ENCODE peak calls at places on chromosomes 11 and 22, in four cellular contexts. Y is WTC11, E is K562, Q is SK-N-SH. Z is an unnamed sample.

GRCh38 chr11:76797341-76798201 is 14.4 kb downstream of the TSKU start:
- DNase-seq in Y (no peak), E (no peak), Q (no peak), Z (no peak)

GRCh38 chr11:2527621-2528291 is 82.9 kb downstream of the KCNQ1 start:
- DNase-seq in Y (peak; percentile 7), E (no peak), Q (no peak), Z (no peak)

GRCh38 chr11:63099555-63099954 is 44.5 kb downstream of the SLC22A24 start:
- DNase-seq in Y (no peak), E (no peak), Q (no peak), Z (no peak)

GRCh38 chr22:30178180-30179126 is 68.1 kb downstream of the LIF start:
- DNase-seq in Y (no peak), E (no peak), Q (no peak), Z (no peak)

GRCh38 chr11:111429066-111429506 is 50.0 kb upstream of the POU2AF1 start:
- DNase-seq in Y (peak; percentile 75), E (peak; percentile 29), Q (peak; percentile 42), Z (no peak)

GRCh38 chr22:17074648-17075002 is 10.2 kb upstream of the IL17RA start:
- DNase-seq in Y (no peak), E (no peak), Q (no peak), Z (no peak)

GRCh38 chr11:18633256-18634139 is 644 bp downstream of the SPTY2D1 start:
- DNase-seq in Y (no peak), E (no peak), Q (peak; percentile 54), Z (no peak)

GRCh38 chr22:45240137-45240809 is 421 bp downstream of the KIAA0930 start:
- DNase-seq in Y (no peak), E (peak; percentile 30), Q (peak; percentile 78), Z (peak; percentile 65)

GRCh38 chr11:72860592-72860991 is 46.4 kb downstream of the ATG16L2 start:
- DNase-seq in Y (no peak), E (no peak), Q (no peak), Z (no peak)

GRCh38 chr22:34960005-34960404 is 106.0 kb upstream of the ISX start:
- DNase-seq in Y (no peak), E (no peak), Q (no peak), Z (no peak)

GRCh38 chr11:122042981-122043380 is 73.0 kb downstream of the BLID start:
- DNase-seq in Y (no peak), E (no peak), Q (no peak), Z (no peak)

GRCh38 chr11:83724704-83725114 is 438.5 kb upstream of the CCDC90B start:
- DNase-seq in Y (peak; percentile 47), E (no peak), Q (peak; percentile 27), Z (peak; percentile 15)
- TF ChIP-seq TEAD4 in Y (no peak), E (no peak), Q (no peak), Z (no peak)

GRCh38 chr22:26648011-26648497 is 9.3 kb upstream of the MIAT start:
- DNase-seq in Y (peak; percentile 72), E (no peak), Q (peak; percentile 39), Z (peak; percentile 74)

GRCh38 chr22:26643368-26644100 is 13.9 kb upstream of the MIAT start:
- DNase-seq in Y (no peak), E (peak; percentile 60), Q (no peak), Z (no peak)

GRCh38 chr22:26646158-26646557 is 11.2 kb upstream of the MIAT start:
- DNase-seq in Y (no peak), E (no peak), Q (no peak), Z (no peak)

GRCh38 chr22:26642465-26643367 is 14.7 kb upstream of the MIAT start:
- DNase-seq in Y (peak; percentile 47), E (peak; percentile 64), Q (no peak), Z (peak; percentile 64)
- TF ChIP-seq TEAD4 in Y (no peak), E (no peak), Q (no peak), Z (no peak)

GRCh38 chr11:133818302-133818701 is 27.0 kb downstream of the SPATA19 start:
- DNase-seq in Y (no peak), E (no peak), Q (no peak), Z (no peak)

GRCh38 chr11:133817449-133817848 is 27.9 kb downstream of the SPATA19 start:
- DNase-seq in Y (no peak), E (no peak), Q (no peak), Z (peak; percentile 19)

GRCh38 chr11:133821776-133822175 is 23.5 kb downstream of the SPATA19 start:
- DNase-seq in Y (peak; percentile 83), E (peak; percentile 53), Q (peak; percentile 66), Z (peak; percentile 81)

GRCh38 chr11:133819916-133820315 is 25.4 kb downstream of the SPATA19 start:
- DNase-seq in Y (no peak), E (no peak), Q (no peak), Z (no peak)

DNA sequence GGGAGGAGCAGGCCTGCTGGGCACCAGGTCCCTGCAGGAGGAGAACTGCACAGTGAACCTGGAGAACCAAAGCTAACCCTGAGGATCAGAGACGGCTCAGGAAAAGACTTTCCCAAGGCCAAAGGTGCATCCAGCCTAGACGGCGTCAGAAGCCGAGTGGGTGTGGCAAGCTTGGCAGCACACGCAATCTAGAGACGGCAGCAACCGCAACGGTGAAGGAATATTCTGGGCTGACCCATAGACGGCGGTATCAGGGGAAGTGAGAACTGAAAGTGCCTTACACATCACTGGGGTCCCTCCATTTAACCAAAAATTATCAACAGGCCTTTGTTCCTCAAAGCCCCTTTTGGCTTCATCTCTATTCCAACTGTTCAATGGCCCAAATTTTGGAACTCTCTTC is 26.2 kb downstream of the SPATA19 start:
- DNase-seq in Y (no peak), E (no peak), Q (no peak), Z (peak; percentile 35)
- TF ChIP-seq TEAD4 in Y (no peak), E (no peak), Q (no peak), Z (no peak)

DNA sequence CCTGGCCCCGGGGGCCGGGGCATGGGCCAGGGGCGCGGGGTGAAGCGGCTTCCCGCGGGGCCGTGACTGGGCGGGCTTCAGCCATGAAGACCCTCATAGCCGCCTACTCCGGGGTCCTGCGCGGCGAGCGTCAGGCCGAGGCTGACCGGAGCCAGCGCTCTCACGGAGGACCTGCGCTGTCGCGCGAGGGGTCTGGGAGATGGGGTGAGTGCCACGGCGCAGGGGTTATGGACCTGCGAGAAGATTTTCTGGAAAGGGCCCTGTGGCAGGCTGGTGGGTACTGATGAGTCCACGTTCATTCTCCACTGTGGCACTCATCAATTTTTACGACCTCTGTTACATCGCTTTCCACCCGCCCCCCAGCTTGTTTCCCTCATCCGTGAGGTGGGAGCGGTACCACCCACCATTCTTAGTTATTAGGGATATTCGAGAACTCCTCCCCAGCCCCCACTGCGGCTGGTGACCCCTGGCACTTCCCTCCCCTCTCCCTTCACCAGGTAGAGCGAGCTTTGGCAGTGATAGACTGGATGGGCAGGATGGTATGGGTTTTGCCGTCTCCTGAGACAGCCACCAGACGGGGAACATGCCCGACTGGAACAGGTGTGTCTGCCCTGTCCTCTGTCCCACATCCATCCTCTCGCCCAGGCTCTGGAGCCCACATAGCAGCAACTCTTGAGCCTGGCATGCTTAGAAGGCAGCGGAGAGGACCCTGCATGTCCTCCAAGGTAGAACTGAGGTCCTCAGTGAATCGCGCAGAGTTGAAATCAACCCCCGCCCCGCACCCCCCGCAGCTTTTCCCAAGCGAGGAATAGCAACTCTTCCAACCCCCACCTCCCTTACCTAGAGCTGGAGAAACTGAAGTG is 562 bp downstream of the DGAT2 start:
- DNase-seq in Y (peak; percentile 32), E (no peak), Q (peak; percentile 25), Z (no peak)
- TF ChIP-seq TEAD4 in Y (no peak), E (no peak), Q (no peak), Z (no peak)

GRCh38 chr11:123233280-123233977 is 38.4 kb upstream of the CLMP start:
- DNase-seq in Y (no peak), E (no peak), Q (no peak), Z (no peak)
- TF ChIP-seq TEAD4 in Y (no peak), E (no peak), Q (no peak), Z (no peak)

DNA sequence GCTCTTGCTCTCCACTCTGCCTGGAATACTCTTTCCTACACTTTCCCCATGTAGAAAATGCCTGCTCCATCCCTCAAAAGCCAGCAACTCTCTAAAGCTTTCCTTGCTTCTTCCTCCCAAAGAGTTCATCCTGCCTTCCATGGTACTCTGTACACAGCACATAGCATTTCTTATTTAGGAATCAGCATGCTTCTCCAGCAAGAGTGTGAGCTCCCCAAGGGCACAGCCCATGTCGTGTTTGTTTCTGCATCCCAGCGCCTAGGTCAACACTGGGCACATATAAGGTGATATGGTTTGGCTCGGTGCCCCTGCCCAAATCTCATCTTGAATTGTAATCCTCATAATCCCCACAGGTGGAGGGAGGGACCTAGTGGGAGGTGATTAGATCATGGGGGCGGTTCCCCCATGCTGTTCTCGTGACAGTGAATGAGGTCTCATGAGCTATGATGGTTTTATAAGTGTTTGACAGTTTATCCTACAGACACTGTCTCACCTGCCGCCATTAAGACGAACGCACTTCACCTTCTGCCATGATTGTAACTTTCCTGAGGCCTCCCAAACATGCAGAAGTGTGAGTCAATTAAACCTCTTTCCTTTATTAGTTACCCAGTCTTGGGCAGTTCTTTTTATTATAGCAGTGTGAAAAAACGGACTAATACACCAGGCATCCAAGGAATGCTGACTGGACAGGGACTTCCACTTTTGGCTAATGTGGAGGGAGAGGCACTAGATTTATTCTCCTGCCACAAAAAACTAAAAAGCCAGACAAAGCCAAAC is 8.2 kb downstream of the VPS37C start:
- DNase-seq in Y (no peak), E (no peak), Q (no peak), Z (no peak)
- TF ChIP-seq TEAD4 in Y (no peak), E (no peak), Q (no peak), Z (no peak)

GRCh38 chr11:44382118-44382517 is 72.2 kb upstream of the ALX4 start:
- DNase-seq in Y (no peak), E (no peak), Q (no peak), Z (no peak)

GRCh38 chr11:44381261-44381660 is 71.3 kb upstream of the ALX4 start:
- DNase-seq in Y (no peak), E (no peak), Q (no peak), Z (no peak)

GRCh38 chr11:44383246-44383645 is 73.3 kb upstream of the ALX4 start:
- DNase-seq in Y (no peak), E (no peak), Q (no peak), Z (no peak)

GRCh38 chr11:44380820-44381219 is 70.9 kb upstream of the ALX4 start:
- DNase-seq in Y (no peak), E (no peak), Q (no peak), Z (no peak)

DNA sequence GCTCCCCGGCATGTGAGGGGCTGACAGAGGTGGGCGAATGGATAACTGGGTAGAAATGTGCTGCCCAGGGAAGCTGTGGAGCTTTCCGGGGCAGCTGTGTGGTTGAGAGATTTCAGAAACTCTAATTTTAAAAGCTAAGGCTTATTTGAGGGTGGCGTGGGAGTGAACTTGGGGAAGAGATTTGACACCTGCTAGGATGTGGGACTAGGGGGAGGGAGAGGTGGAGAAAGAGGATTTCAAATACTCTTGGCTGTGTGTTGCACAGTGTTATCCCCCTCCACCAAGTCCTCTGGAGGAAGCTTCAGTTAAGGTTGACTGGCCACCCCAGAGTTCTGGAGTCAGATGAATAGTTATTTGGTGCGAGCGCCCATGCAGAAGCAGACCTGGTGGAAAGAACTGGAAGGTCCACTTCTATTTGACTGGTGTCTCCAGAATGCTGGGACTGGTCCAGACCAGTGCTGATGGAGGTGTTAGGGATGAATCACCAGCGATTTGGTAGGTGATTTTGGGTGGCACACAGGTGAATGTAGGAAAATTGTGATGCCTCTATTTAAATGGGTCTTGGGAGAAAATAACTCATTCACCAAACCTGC is 72.8 kb upstream of the ALX4 start:
- DNase-seq in Y (no peak), E (no peak), Q (no peak), Z (no peak)
- TF ChIP-seq TEAD4 in Y (no peak), E (no peak), Q (no peak), Z (no peak)